ENCODE peak calls at places on chromosomes 4 and X, in five cellular contexts. P is astrocyte of the cerebellum; S is WTC11; N is CD8-positive, alpha-beta T cell; B is dorsolateral prefrontal cortex. C is an unnamed sample.
A peak's percentile ranks its signal among the peaks of the same experiment; 100 is the strongest.

GRCh38 chr4:8373973-8374545 is 66.5 kb downstream of the ACOX3 start:
- DNase-seq in P (no peak), S (no peak), N (no peak), B (no peak), C (no peak)

GRCh38 chrX:73855546-73855945 is 292.5 kb downstream of the CHIC1 start:
- DNase-seq in P (peak; percentile 65), S (peak; percentile 51), N (peak; percentile 55), B (peak; percentile 75), C (no peak)

GRCh38 chr4:118032691-118033090 is 1.6 kb upstream of the NDST3 start:
- DNase-seq in P (peak; percentile 3), S (peak; percentile 12), N (no peak), B (peak; percentile 68), C (no peak)

GRCh38 chr4:102623622-102624021 is 122.5 kb downstream of the NFKB1 start:
- DNase-seq in P (peak; percentile 80), S (peak; percentile 20), N (no peak), B (no peak), C (no peak)

GRCh38 chr4:67575232-67575888 is 16.8 kb downstream of the STAP1 start:
- DNase-seq in P (no peak), S (no peak), N (no peak), B (no peak), C (no peak)

GRCh38 chr4:15714616-15715015 is 11.8 kb downstream of the BST1 start:
- DNase-seq in P (no peak), S (no peak), N (no peak), B (no peak), C (no peak)

GRCh38 chrX:110168585-110168984 is 149.3 kb downstream of the AMMECR1 start:
- DNase-seq in P (no peak), S (no peak), N (no peak), B (no peak), C (no peak)

GRCh38 chr4:7656244-7656800 is 221.6 kb upstream of the PSAPL1 start:
- DNase-seq in P (no peak), S (no peak), N (no peak), B (no peak), C (no peak)

GRCh38 chrX:49192722-49193328 is 6.7 kb upstream of the PRICKLE3 start:
- DNase-seq in P (no peak), S (peak; percentile 49), N (peak; percentile 18), B (no peak), C (no peak)

GRCh38 chr4:104352211-104352610 is 142.5 kb downstream of the CXXC4 start:
- DNase-seq in P (no peak), S (peak; percentile 14), N (no peak), B (no peak), C (no peak)

GRCh38 chr4:181225616-181226261 is 1017.5 kb upstream of the TENM3 start:
- DNase-seq in P (no peak), S (peak; percentile 20), N (no peak), B (no peak), C (no peak)

GRCh38 chrX:17448188-17448587 is 73.2 kb downstream of the NHS start:
- DNase-seq in P (no peak), S (no peak), N (no peak), B (no peak), C (no peak)

GRCh38 chr4:76955187-76955586 is 5.6 kb downstream of the SEPTIN11 start:
- DNase-seq in P (no peak), S (no peak), N (no peak), B (peak; percentile 37), C (no peak)

GRCh38 chr4:20646287-20646686 is 54.0 kb upstream of the PACRGL start:
- DNase-seq in P (no peak), S (no peak), N (no peak), B (no peak), C (no peak)

GRCh38 chr4:114734581-114734980 is 136.0 kb downstream of the UGT8 start:
- DNase-seq in P (no peak), S (no peak), N (no peak), B (no peak), C (no peak)

GRCh38 chr4:122224348-122224747 is 72.2 kb downstream of the BLTP1 start:
- DNase-seq in P (peak; percentile 11), S (peak; percentile 11), N (peak; percentile 15), B (no peak), C (no peak)

GRCh38 chr4:122219356-122219755 is 67.2 kb downstream of the BLTP1 start:
- DNase-seq in P (no peak), S (no peak), N (no peak), B (no peak), C (no peak)

GRCh38 chr4:122212880-122213279 is 60.7 kb downstream of the BLTP1 start:
- DNase-seq in P (no peak), S (no peak), N (no peak), B (no peak), C (no peak)

GRCh38 chr4:122221322-122221721 is 69.2 kb downstream of the BLTP1 start:
- DNase-seq in P (no peak), S (no peak), N (no peak), B (no peak), C (no peak)

DNA sequence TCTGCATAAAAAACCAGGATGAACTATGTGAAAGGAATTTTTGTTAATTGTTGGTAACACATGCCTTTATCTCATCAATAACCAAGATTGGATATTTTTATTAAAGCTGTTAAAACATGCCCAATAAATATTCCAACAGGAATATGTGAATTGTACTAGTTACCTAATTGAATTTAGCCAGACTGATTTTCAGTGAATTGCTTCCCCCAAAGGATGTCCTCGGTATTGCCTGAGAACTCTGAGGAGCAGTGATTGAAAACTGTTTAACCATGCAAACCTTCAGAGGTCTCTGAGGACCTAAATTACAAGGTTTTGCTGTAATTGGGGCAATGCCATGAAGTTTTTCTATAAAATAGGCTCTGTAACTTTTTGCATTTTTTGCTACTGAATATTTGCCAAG is 66.6 kb downstream of the BLTP1 start:
- DNase-seq in P (no peak), S (no peak), N (no peak), B (no peak), C (no peak)
- TF ChIP-seq CTCF in P (peak; percentile 60), S (no peak), N (peak; percentile 23), B (peak; percentile 24), C (peak; percentile 28)

DNA sequence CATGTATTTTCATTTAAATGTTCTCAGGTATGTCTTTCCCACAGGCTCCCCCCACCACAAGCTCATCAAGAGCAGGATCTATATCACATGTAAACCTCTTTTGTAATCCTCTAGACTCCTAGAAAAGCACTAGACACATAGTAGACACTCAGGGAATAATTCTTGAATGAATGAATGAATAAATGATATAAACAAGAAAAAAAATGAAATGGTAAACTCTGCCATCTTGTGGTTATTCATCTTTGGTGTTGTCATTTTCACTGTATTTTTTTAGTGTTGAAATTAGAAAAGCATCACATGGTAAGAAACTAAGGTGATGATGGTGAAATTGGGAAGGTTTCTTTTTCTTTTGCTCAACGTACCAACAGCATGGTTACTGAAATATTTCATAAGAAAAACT is 34.2 kb upstream of the C1GALT1C1 start:
- DNase-seq in P (no peak), S (no peak), N (no peak), B (no peak), C (no peak)
- TF ChIP-seq CTCF in P (no peak), S (no peak), N (peak; percentile 34), B (peak; percentile 46), C (peak; percentile 23)

GRCh38 chr4:36414248-36414647 is 132.8 kb downstream of the DTHD1 start:
- DNase-seq in P (no peak), S (no peak), N (no peak), B (no peak), C (no peak)
- TF ChIP-seq CTCF in P (peak; percentile 9), S (no peak), N (no peak), B (peak; percentile 59), C (peak; percentile 45)

GRCh38 chrX:68568136-68568535 is 69.3 kb downstream of the YIPF6 start:
- DNase-seq in P (no peak), S (no peak), N (no peak), B (no peak), C (no peak)
- TF ChIP-seq CTCF in P (no peak), S (no peak), N (no peak), B (no peak), C (no peak)

DNA sequence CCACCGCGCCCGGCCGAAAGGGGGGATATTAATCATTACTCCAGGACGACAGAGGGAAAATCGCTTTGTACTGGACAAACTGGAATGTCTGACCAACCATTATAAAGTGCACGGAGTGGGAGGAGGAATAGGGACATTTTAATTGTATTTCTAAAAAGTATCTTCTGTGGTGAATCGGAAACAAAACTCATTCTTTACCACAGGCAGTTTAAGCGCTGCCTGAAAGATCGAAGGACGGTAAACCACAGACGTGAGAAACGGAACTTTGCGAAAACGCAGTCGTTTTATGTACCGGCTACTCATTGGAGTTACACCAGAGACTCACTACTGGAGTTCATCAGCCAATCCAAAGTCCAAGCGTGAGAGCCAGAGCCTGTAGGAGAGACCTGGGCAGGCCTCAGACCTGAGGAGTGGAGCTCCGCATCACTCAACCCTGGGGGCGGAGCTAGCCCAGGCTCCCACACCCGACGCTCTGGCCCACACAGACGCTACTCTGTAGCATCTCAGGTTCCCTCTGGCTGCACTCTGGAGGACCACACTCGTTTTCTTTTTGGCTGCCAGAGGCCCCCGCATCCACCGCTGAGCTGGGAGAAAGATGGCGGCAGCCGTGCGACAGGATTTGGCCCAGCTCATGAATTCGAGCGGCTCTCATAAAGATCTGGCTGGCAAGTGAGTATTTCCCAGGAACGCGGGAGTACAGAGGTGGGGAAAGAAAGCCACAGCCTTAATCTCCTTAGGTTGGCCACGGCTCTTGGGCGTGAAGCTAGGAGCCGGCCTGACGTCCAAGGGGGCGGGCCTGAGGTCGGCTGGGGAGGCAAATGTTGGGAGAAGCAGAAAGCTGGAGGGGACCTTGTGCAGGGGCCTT is at the start of gene COPS4:
- DNase-seq in P (peak; percentile 100), S (peak; percentile 95), N (peak; percentile 95), B (peak; percentile 99), C (peak; percentile 34)
- TF ChIP-seq CTCF in P (peak; percentile 47), S (no peak), N (peak; percentile 51), B (peak; percentile 54), C (no peak)

GRCh38 chrX:106999002-106999975 is 723 bp downstream of the MORC4 start:
- DNase-seq in P (peak; percentile 11), S (peak; percentile 25), N (peak; percentile 51), B (peak; percentile 37), C (no peak)
- TF ChIP-seq CTCF in P (peak; percentile 56), S (no peak), N (no peak), B (peak; percentile 65), C (peak; percentile 60)